ENCODE peak calls at places on chromosomes 16 and 17, in five cellular contexts. D is mucosa of descending colon, P is amniotic stem cell, Q is left colon, B is uterus. F is an unnamed sample.

GRCh38 chr16:10750793-10751192 is 7.2 kb downstream of the NUBP1 start:
- DNase-seq in D (no peak), P (no peak), Q (no peak), B (no peak), F (no peak)

GRCh38 chr17:76871668-76872067 is 3.5 kb downstream of the MGAT5B start:
- DNase-seq in D (no peak), P (no peak), Q (no peak), B (no peak), F (no peak)

GRCh38 chr17:11598274-11599221 is at the start of gene DNAH9:
- DNase-seq in D (peak), P (no peak), Q (peak), B (peak), F (no peak)

GRCh38 chr16:22092143-22092933 is at the start of gene VWA3A:
- DNase-seq in D (no peak), P (no peak), Q (no peak), B (no peak), F (no peak)

GRCh38 chr17:8506145-8506544 is 70.5 kb downstream of the NDEL1 start:
- DNase-seq in D (no peak), P (no peak), Q (no peak), B (no peak), F (no peak)

GRCh38 chr17:80023261-80024205 is 12.1 kb downstream of the TBC1D16 start:
- DNase-seq in D (no peak), P (no peak), Q (peak), B (no peak), F (peak)

GRCh38 chr17:12590417-12590816 is 75.3 kb upstream of the MYOCD start:
- DNase-seq in D (no peak), P (no peak), Q (no peak), B (no peak), F (no peak)

GRCh38 chr17:27367121-27367981 is 73.4 kb downstream of the WSB1 start:
- DNase-seq in D (no peak), P (no peak), Q (no peak), B (peak), F (no peak)

GRCh38 chr16:83365166-83365565 is 442.6 kb upstream of the HSBP1 start:
- DNase-seq in D (no peak), P (no peak), Q (no peak), B (no peak), F (no peak)

GRCh38 chr16:50542703-50543102 is 5.5 kb upstream of the NKD1 start:
- DNase-seq in D (no peak), P (no peak), Q (no peak), B (no peak), F (no peak)

GRCh38 chr17:15194859-15195277 is 70.3 kb downstream of the PMP22 start:
- DNase-seq in D (no peak), P (peak), Q (no peak), B (no peak), F (peak)

F was measured in SJCRH30.